ENCODE peak calls at places on chromosomes 6 and 20, in six cellular contexts. Q is right cardiac atrium, S is tibial nerve, H is uterus, F is fibroblast of lung, X is left lung. O is an unnamed sample.

GRCh38 chr6:53179961-53180651 is 31.5 kb upstream of the GCM1 start:
- DNase-seq in X (peak; percentile 46), Q (peak; percentile 60), S (peak; percentile 45), H (peak; percentile 22), F (peak; percentile 65), O (peak; percentile 65)

GRCh38 chr6:49541210-49541724 is 9.2 kb upstream of the C6orf141 start:
- DNase-seq in Q (no peak), S (no peak), H (no peak), X (no peak), F (peak; percentile 93), O (no peak)

GRCh38 chr20:6122873-6123649 is at the start of gene FERMT1:
- DNase-seq in H (peak; percentile 22), F (peak; percentile 69), Q (peak; percentile 81), X (peak; percentile 56), S (no peak), O (no peak)

GRCh38 chr6:168243812-168244376 is 75.7 kb downstream of the DACT2 start:
- DNase-seq in Q (no peak), H (no peak), S (no peak), F (no peak), X (no peak), O (no peak)

GRCh38 chr6:7261030-7261841 is 51.8 kb downstream of the SSR1 start:
- DNase-seq in H (peak; percentile 71), X (peak; percentile 92), Q (peak; percentile 95), S (peak; percentile 59), F (peak; percentile 85), O (peak; percentile 77)

GRCh38 chr6:166269301-166270039 is 38.7 kb downstream of the PRR18 start:
- DNase-seq in H (no peak), X (no peak), Q (no peak), F (no peak), S (no peak), O (no peak)

GRCh38 chr6:168713013-168713412 is 272.0 kb downstream of the SMOC2 start:
- DNase-seq in H (no peak), Q (no peak), X (peak; percentile 8), F (no peak), S (no peak), O (no peak)

GRCh38 chr6:69933239-69933638 is 66.9 kb downstream of the COL19A1 start:
- DNase-seq in S (no peak), F (no peak), Q (no peak), X (no peak), H (no peak), O (no peak)

GRCh38 chr6:158938811-158939254 is 61.2 kb downstream of the RSPH3 start:
- DNase-seq in S (no peak), H (no peak), Q (peak; percentile 70), X (no peak), F (no peak), O (no peak)

GRCh38 chr6:56102216-56102615 is 145.2 kb downstream of the COL21A1 start:
- DNase-seq in Q (no peak), F (no peak), X (no peak), S (no peak), H (no peak), O (no peak)

GRCh38 chr6:30325873-30326445 is 768 bp upstream of the TRIM39 start:
- DNase-seq in S (no peak), H (peak; percentile 32), Q (no peak), F (peak; percentile 86), X (peak; percentile 53), O (no peak)

GRCh38 chr6:116883005-116883404 is 6.0 kb downstream of the RFX6 start:
- DNase-seq in S (no peak), X (no peak), H (no peak), F (no peak), Q (no peak), O (no peak)

GRCh38 chr20:433300-433975 is 25.3 kb downstream of the RBCK1 start:
- DNase-seq in S (no peak), Q (no peak), H (no peak), X (no peak), F (no peak), O (no peak)

GRCh38 chr20:34522969-34523871 is 7.0 kb downstream of the DYNLRB1 start:
- DNase-seq in X (no peak), Q (no peak), S (no peak), H (peak; percentile 39), F (peak; percentile 50), O (no peak)

GRCh38 chr6:156890627-156891300 is 113.6 kb downstream of the ARID1B start:
- DNase-seq in H (no peak), S (no peak), X (no peak), Q (no peak), F (peak; percentile 14), O (no peak)
- H3K4me1 ChIP-seq in H (peaks cover 8% of the 10 kb centered on the region), S (peaks cover 22% of the 10 kb centered on the region), X (peaks cover 30% of the 10 kb centered on the region), Q (peaks cover 20% of the 10 kb centered on the region), F (no peaks in the 10 kb centered on the region), O (peaks cover 33% of the 10 kb centered on the region)

DNA sequence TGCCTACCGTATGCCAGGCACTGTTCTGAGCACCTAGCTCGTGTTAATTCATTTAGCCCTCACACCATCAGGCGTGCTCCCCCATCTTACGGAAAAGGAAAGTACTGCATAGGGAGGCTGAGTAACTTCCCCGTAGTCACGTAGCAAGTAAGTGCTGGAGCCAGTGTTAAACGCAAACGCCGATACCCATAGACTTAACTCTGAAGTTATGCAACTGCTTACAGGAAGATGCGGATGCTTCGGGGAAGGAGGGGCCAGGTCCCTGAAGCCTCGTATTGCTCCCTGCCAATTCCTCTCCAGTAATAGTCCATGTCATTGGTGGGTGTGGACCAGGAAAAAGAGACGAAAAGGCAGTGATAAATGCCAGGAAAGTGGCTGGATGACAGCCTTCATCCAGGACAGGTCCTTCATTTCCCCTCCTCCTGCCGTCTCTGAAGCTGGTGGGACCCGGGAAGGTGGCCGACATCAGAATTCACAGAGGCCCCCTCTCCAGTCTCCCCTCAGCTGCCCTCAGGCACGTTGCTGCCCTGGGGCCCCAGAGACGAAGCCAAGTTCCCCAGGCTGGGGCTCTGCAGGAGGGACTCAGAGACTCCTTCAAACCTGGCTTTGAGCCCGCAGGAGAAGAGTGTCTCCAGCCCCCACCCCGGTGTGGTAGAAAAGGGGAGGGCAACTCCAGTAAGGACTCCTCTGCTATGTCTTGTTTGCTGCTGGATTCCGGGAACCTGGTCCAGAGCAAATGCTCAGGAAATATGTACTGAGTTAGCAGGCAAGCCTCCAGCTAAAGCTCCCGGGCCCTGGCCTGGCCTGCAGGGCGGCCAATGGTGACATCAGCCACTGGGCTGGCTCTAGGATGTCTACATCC is 37.7 kb downstream of the RAB44 start:
- DNase-seq in X (peak; percentile 77), F (peak; percentile 76), H (peak; percentile 82), S (peak; percentile 73), Q (peak; percentile 96), O (peak; percentile 91)
- H3K4me3 ChIP-seq in X (no peak overlapping the region), F (peak overlapping the region; percentile 3), H (peak overlapping the region; percentile 27), S (peak overlapping the region; percentile 29), Q (no peak overlapping the region), O (peak overlapping the region; percentile 41)

GRCh38 chr20:10428008-10428407 is 6.0 kb downstream of the MKKS start:
- DNase-seq in X (no peak), H (no peak), F (no peak), Q (no peak), S (no peak), O (no peak)
- H3K4me1 ChIP-seq in X (peaks cover 37% of the 10 kb centered on the region), H (no peaks in the 10 kb centered on the region), F (no peaks in the 10 kb centered on the region), Q (peaks cover 7% of the 10 kb centered on the region), S (peaks cover 9% of the 10 kb centered on the region), O (peaks cover 16% of the 10 kb centered on the region)

GRCh38 chr20:50516935-50517816 is 7.0 kb downstream of the PTPN1 start:
- DNase-seq in Q (no peak), F (no peak), S (no peak), H (no peak), X (no peak), O (no peak)

GRCh38 chr20:50518270-50518721 is 8.1 kb downstream of the PTPN1 start:
- DNase-seq in H (no peak), S (no peak), F (peak; percentile 78), Q (no peak), X (no peak), O (no peak)

GRCh38 chr20:50519036-50519780 is 9.0 kb downstream of the PTPN1 start:
- DNase-seq in H (no peak), S (no peak), Q (no peak), X (no peak), F (no peak), O (no peak)

GRCh38 chr20:50516180-50516934 is 6.2 kb downstream of the PTPN1 start:
- DNase-seq in H (no peak), Q (no peak), F (no peak), S (no peak), X (no peak), O (no peak)

GRCh38 chr20:50517817-50518154 is 7.6 kb downstream of the PTPN1 start:
- DNase-seq in Q (no peak), X (no peak), F (peak; percentile 47), H (no peak), S (no peak), O (no peak)
- H3K4me3 ChIP-seq in Q (no peak overlapping the region), X (no peak overlapping the region), F (no peak overlapping the region), H (no peak overlapping the region), S (no peak overlapping the region), O (no peak overlapping the region)

GRCh38 chr20:57330998-57331397 is 1.4 kb downstream of the SPO11 start:
- DNase-seq in F (no peak), H (no peak), X (no peak), S (no peak), Q (no peak), O (no peak)
- H3K4me1 ChIP-seq in F (no peaks in the 10 kb centered on the region), H (no peaks in the 10 kb centered on the region), X (no peaks in the 10 kb centered on the region), S (no peaks in the 10 kb centered on the region), Q (no peaks in the 10 kb centered on the region), O (no peaks in the 10 kb centered on the region)

GRCh38 chr20:37775200-37775599 is 81.4 kb downstream of the CTNNBL1 start:
- DNase-seq in Q (no peak), F (no peak), X (no peak), H (no peak), S (no peak), O (no peak)
- H3K4me3 ChIP-seq in Q (no peak overlapping the region), F (no peak overlapping the region), X (no peak overlapping the region), H (no peak overlapping the region), S (no peak overlapping the region), O (no peak overlapping the region)